ENCODE peak calls at places on chromosomes 13 and 19, in nine cellular contexts. X is ovary, Y is breast epithelium, E is HepG2, H is tibial nerve, Q is endothelial cell of umbilical vein, B is heart left ventricle, F is uterus, R is IMR-90. C is an unnamed sample. For H3K4me1, the result is how much of the 10 kb centered on the place peaks cover.

GRCh38 chr19:51122112-51122981 is 2.4 kb upstream of the SIGLEC9 start:
- DNase-seq in E (no peak), R (no peak), Y (no peak), Q (no peak), H (no peak), X (no peak), F (no peak), B (no peak), C (no peak)

GRCh38 chr19:56689198-56689597 is 17.6 kb upstream of the ZNF835 start:
- DNase-seq in E (no peak), R (no peak), X (no peak), Q (no peak), B (no peak), Y (no peak), H (no peak), F (no peak), C (no peak)

GRCh38 chr19:16522559-16523377 is 19.5 kb downstream of the CHERP start:
- DNase-seq in F (no peak), R (no peak), Q (no peak), B (no peak), H (no peak), X (no peak), Y (no peak), E (no peak), C (no peak)

GRCh38 chr19:38385057-38385803 is 2.6 kb downstream of the GGN start:
- DNase-seq in Q (no peak), F (no peak), E (no peak), R (no peak), X (no peak), B (no peak), Y (no peak), H (no peak), C (no peak)

GRCh38 chr13:66138172-66138811 is 1091.8 kb downstream of the PCDH9 start:
- DNase-seq in R (no peak), X (no peak), B (no peak), E (no peak), Q (no peak), F (no peak), Y (no peak), H (no peak), C (no peak)

GRCh38 chr19:52277471-52277870 is 8.1 kb downstream of the ZNF766 start:
- DNase-seq in E (no peak), R (no peak), H (no peak), Y (no peak), F (no peak), B (no peak), Q (no peak), X (no peak), C (no peak)

GRCh38 chr19:11381535-11382369 is 2.4 kb downstream of the EPOR start:
- DNase-seq in H (peak), Y (no peak), Q (peak), B (peak), F (no peak), E (no peak), R (peak), X (peak), C (no peak)

GRCh38 chr19:56333506-56333905 is 18.9 kb upstream of the ZSCAN5A start:
- DNase-seq in H (peak), B (no peak), Y (no peak), Q (peak), F (no peak), X (no peak), R (peak), E (peak), C (no peak)

GRCh38 chr19:4832776-4833175 is 1.3 kb upstream of the TICAM1 start:
- DNase-seq in R (no peak), B (no peak), X (no peak), H (no peak), Y (no peak), E (no peak), F (no peak), Q (no peak), C (no peak)

GRCh38 chr13:19763618-19764017 is 19.1 kb downstream of the PSPC1 start:
- DNase-seq in Q (no peak), H (no peak), E (no peak), Y (no peak), B (no peak), F (no peak), X (no peak), R (no peak), C (no peak)

GRCh38 chr13:25292301-25292700 is 5.0 kb upstream of the MTMR6 start:
- DNase-seq in X (no peak), R (peak), Q (no peak), B (no peak), Y (no peak), F (no peak), E (no peak), H (no peak), C (no peak)

GRCh38 chr13:50990050-50990449 is 80.5 kb downstream of the RNASEH2B start:
- DNase-seq in E (no peak), F (no peak), B (no peak), Y (no peak), H (no peak), Q (no peak), R (no peak), X (no peak), C (no peak)

GRCh38 chr13:75792526-75793187 is 156.5 kb downstream of the LMO7 start:
- DNase-seq in E (peak), X (no peak), F (no peak), Q (no peak), R (peak), B (peak), H (no peak), Y (no peak), C (no peak)

GRCh38 chr19:34556500-34556899 is 74.9 kb downstream of the WTIP start:
- DNase-seq in Q (peak), R (no peak), H (peak), Y (no peak), B (no peak), F (no peak), X (no peak), E (peak), C (no peak)

GRCh38 chr13:108915095-108915633 is 285.8 kb downstream of the MYO16 start:
- DNase-seq in F (no peak), R (peak), Q (peak), X (no peak), Y (no peak), E (peak), B (no peak), H (peak), C (no peak)

GRCh38 chr19:38693380-38694223 is 46.2 kb downstream of the ACTN4 start:
- DNase-seq in R (peak), Q (peak), Y (peak), H (no peak), X (no peak), B (peak), F (no peak), E (peak), C (no peak)

GRCh38 chr13:26628706-26629105 is 71.2 kb downstream of the WASF3 start:
- DNase-seq in X (no peak), B (no peak), R (peak), Y (no peak), E (peak), Q (peak), H (no peak), F (no peak), C (no peak)

GRCh38 chr19:54606891-54607781 is 13.7 kb downstream of the LILRA1 start:
- DNase-seq in X (no peak), Y (no peak), H (no peak), E (no peak), R (no peak), B (no peak), Q (no peak), F (no peak), C (no peak)

GRCh38 chr19:40663712-40664692 is 26.4 kb downstream of the NUMBL start:
- DNase-seq in B (no peak), R (peak), H (no peak), X (peak), F (peak), Y (no peak), E (no peak), Q (no peak), C (no peak)

DNA sequence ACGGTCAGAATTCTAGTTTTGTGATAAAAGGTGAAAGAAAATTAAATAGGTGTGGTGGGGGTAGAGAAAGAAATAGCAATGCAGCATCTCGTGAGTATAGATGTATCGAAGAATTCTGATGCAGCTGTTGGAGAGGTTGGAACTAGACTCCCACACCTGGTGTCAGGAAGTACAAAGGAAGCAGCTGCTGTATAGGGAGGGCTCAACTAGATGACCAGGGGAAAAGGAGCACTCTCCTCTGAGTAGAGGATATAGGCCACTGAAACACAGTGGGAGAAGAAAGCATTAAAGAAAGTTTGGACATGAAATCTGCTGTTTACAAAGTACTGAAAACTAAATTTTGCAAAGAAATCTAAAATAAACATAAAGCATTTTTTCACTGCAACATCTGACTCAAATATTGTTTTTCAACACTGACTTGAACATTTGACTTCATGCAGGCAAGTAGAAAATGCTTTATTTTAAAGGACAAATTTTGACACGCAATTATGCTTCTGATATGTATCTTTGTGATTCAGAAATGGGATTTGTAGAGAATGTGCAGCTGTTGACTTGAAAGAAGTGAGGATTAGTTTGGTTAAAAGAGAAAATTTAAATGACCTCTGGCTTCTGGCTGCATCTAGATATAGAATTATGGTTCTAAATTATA is 82.2 kb downstream of the MIPEP start:
- DNase-seq in Y (no peak), E (no peak), B (no peak), R (peak), X (no peak), F (no peak), Q (no peak), H (no peak), C (no peak)
- TF ChIP-seq POLR2A in Y (no peak), E (no peak), B (no peak), R (no peak), X (no peak), F (no peak), Q (no peak), H (no peak), C (no peak)

GRCh38 chr13:31094331-31095015 is 67.2 kb downstream of the HSPH1 start:
- DNase-seq in F (no peak), H (no peak), Y (no peak), E (no peak), Q (no peak), X (no peak), B (no peak), R (no peak), C (no peak)

GRCh38 chr13:31100721-31101120 is 61.0 kb downstream of the HSPH1 start:
- DNase-seq in R (no peak), Y (no peak), Q (no peak), E (no peak), B (no peak), F (no peak), X (no peak), H (no peak), C (no peak)

GRCh38 chr13:31093145-31093885 is 68.4 kb downstream of the HSPH1 start:
- DNase-seq in R (no peak), Y (no peak), F (no peak), X (no peak), B (no peak), Q (no peak), E (no peak), H (no peak), C (no peak)

GRCh38 chr13:31092631-31093030 is 69.1 kb downstream of the HSPH1 start:
- DNase-seq in X (no peak), E (no peak), H (no peak), R (no peak), Q (no peak), Y (no peak), B (no peak), F (no peak), C (no peak)

GRCh38 chr13:31096624-31097302 is 64.9 kb downstream of the HSPH1 start:
- DNase-seq in H (no peak), F (no peak), X (no peak), B (no peak), Y (no peak), R (no peak), Q (no peak), E (no peak), C (no peak)
- H3K4me1 ChIP-seq in H (under half), F (under half), X (under half), B (under half), Y (under half), R (under half), Q (under half), E (under half), C (under half)

GRCh38 chr13:36818483-36819063 is 449 bp upstream of the RFXAP start:
- DNase-seq in X (no peak), Q (no peak), H (peak), F (no peak), E (no peak), B (no peak), Y (no peak), R (no peak), C (no peak)

GRCh38 chr13:36820222-36820621 is 1.2 kb downstream of the RFXAP start:
- DNase-seq in B (no peak), Y (no peak), F (no peak), X (no peak), Q (no peak), H (no peak), R (no peak), E (no peak), C (no peak)

GRCh38 chr13:36817996-36818395 is 1.0 kb upstream of the RFXAP start:
- DNase-seq in Y (no peak), F (no peak), H (no peak), X (no peak), E (no peak), B (no peak), Q (no peak), R (no peak), C (no peak)

GRCh38 chr13:36819811-36820140 is 754 bp downstream of the RFXAP start:
- DNase-seq in F (no peak), Q (no peak), E (no peak), B (peak), X (no peak), H (no peak), R (peak), Y (no peak), C (no peak)

DNA sequence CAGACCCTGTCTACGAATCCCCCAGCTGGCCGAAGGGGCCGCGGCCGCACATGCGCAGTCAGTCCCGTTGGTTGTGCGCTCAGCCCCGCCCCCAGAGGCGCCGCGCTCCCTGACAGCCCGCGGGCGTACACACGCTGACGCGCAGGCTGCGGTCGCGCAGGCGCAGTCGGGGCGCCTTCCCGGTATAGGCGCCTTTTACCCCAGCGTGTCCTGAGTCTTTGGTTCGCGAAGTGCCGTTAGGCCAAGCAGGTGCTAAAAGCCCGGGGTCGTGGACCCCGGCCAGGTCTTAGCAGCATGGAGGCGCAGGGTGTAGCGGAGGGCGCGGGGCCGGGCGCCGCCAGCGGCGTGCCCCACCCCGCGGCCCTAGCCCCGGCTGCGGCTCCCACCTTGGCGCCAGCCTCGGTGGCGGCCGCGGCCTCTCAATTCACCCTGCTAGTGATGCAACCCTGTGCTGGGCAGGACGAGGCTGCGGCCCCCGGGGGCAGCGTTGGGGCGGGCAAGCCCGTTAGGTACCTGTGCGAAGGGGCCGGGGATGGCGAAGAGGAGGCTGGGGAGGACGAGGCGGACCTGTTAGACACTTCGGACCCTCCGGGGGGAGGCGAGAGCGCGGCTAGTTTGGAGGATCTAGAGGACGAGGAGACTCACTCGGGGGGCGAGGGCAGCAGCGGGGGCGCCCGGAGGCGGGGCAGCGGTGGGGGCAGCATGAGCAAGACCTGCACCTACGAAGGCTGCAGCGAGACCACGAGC is at the start of gene RFXAP:
- DNase-seq in Y (peak), F (peak), B (peak), Q (peak), H (peak), X (peak), R (peak), E (peak), C (peak)
- TF ChIP-seq POLR2A in Y (peak), F (peak), B (peak), Q (peak), H (peak), X (peak), R (no peak), E (peak), C (peak)

DNA sequence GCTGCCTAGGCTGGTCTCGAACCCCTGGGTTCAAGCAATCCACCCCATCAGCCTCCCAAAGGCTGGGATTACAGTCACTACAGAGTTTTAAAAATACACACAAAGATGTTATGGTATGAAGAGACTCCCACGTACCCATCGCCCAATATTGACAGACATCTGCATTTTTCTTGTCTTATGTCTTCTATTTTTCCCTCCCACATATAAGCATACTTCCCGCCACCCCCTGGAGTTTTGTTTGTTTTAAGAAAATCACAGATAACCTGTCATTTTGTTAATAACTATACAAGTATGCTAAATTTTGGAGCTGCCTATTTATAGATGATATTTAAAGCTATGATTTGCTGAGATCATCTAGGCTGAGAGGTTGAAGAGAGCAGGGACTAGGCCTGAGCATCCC is 6.2 kb upstream of the SMG9 start:
- DNase-seq in E (no peak), Y (no peak), H (no peak), F (no peak), B (no peak), R (peak), Q (no peak), X (no peak), C (no peak)
- H3K4me1 ChIP-seq in E (under half), Y (under half), H (under half), F (under half), B (under half), R (under half), Q (under half), X (under half), C (under half)

GRCh38 chr13:27975579-27976361 is 6.7 kb upstream of the CDX2 start:
- DNase-seq in X (no peak), R (no peak), F (no peak), Y (no peak), H (no peak), Q (no peak), B (no peak), E (no peak), C (no peak)
- TF ChIP-seq POLR2A in X (no peak), R (no peak), F (no peak), Y (no peak), H (no peak), Q (no peak), B (no peak), E (no peak), C (no peak)

GRCh38 chr19:10219678-10220077 is 11.5 kb downstream of the S1PR2 start:
- DNase-seq in Q (no peak), B (no peak), Y (no peak), R (peak), X (no peak), H (no peak), E (peak), F (no peak), C (no peak)

GRCh38 chr19:10224337-10224736 is 6.8 kb downstream of the S1PR2 start:
- DNase-seq in X (no peak), R (no peak), Y (no peak), Q (no peak), B (no peak), E (no peak), F (no peak), H (no peak), C (no peak)

GRCh38 chr19:10223488-10224213 is 7.5 kb downstream of the S1PR2 start:
- DNase-seq in R (no peak), X (peak), Q (no peak), H (no peak), F (no peak), E (no peak), Y (no peak), B (no peak), C (no peak)

GRCh38 chr19:10220695-10221094 is 10.4 kb downstream of the S1PR2 start:
- DNase-seq in X (no peak), E (no peak), F (no peak), Y (no peak), H (no peak), B (no peak), R (no peak), Q (no peak), C (no peak)

DNA sequence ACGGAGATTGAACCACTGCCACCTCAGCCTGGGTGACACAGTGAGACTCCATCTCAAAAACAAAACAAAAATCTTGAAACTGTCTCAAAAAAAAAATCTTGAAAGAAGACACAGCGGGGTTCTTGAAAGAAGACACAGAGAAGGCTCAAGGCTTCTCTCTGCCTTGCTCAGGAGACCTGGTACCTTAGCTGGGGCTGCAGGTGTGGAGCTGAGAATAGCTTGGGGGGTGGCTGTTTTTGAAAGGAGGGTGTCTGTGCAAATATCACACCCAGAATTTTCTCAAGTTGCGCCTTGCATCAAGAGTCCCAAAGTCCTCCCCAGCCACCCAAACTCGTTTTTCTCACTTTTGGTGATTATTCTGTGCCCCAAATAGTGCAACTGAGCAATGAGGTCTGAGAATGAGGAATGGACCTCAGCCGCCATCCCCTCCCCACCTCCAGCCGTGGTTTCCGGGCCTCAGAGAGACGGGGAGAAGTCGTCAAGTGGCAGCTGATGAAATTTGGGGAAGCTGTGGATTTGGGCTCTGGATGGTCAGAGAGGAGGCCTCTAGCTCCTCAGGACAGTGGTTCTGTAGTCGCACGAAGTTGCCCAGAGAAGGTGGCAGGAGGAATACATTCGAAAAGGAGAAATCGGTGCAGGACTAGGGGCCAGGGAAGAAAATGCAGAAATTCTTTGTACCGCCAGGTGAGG is 8.8 kb downstream of the S1PR2 start:
- DNase-seq in Y (no peak), E (no peak), R (no peak), B (no peak), F (no peak), Q (no peak), X (no peak), H (no peak), C (no peak)
- H3K4me1 ChIP-seq in Y (under half), E (under half), R (under half), B (under half), F (under half), Q (under half), X (under half), H (under half), C (under half)

C was measured in gastrocnemius medialis.